ENCODE peak calls at places on chromosome 2, in eight cellular contexts. G is uterus, O is Calu3, M is AG09309, K is lower lobe of right lung, B is tibial artery, A is A549, E is epithelial cell of esophagus. D is an unnamed sample.

GRCh38 chr2:75787532-75788132 is 76.9 kb upstream of the GCFC2 start:
- DNase-seq in B (no peak), G (no peak), E (peak; percentile 40), O (no peak), M (peak; percentile 2), K (no peak), A (no peak), D (no peak)

GRCh38 chr2:222796413-222797103 is 64.3 kb upstream of the ACSL3 start:
- DNase-seq in M (no peak), B (no peak), K (no peak), O (no peak), E (no peak), A (no peak), G (no peak), D (no peak)

GRCh38 chr2:144950874-144951560 is 431.1 kb upstream of the ZEB2 start:
- DNase-seq in A (peak; percentile 33), G (no peak), K (no peak), E (peak; percentile 90), M (peak; percentile 81), B (no peak), O (peak; percentile 39), D (no peak)

GRCh38 chr2:38966678-38967077 is 77.0 kb downstream of the ARHGEF33 start:
- DNase-seq in K (no peak), M (no peak), G (no peak), B (no peak), A (no peak), O (no peak), E (no peak), D (no peak)

GRCh38 chr2:121419081-121419699 is 111.5 kb upstream of the RNU4ATAC start:
- DNase-seq in G (no peak), E (no peak), O (no peak), K (no peak), B (no peak), M (no peak), A (no peak), D (no peak)

GRCh38 chr2:208192611-208193248 is 2.9 kb upstream of the C2orf80 start:
- DNase-seq in O (peak; percentile 74), A (no peak), G (no peak), B (no peak), K (no peak), E (peak; percentile 58), M (no peak), D (no peak)

GRCh38 chr2:227703961-227704360 is 13.9 kb downstream of the SLC19A3 start:
- DNase-seq in A (no peak), B (no peak), G (no peak), E (peak; percentile 73), O (no peak), K (no peak), M (no peak), D (no peak)

GRCh38 chr2:204072443-204073324 is 136.1 kb downstream of the ICOS start:
- DNase-seq in O (peak; percentile 59), A (peak; percentile 8), E (peak; percentile 13), K (no peak), M (no peak), B (no peak), G (no peak), D (peak; percentile 57)

GRCh38 chr2:68594674-68595492 is 48.5 kb upstream of the PROKR1 start:
- DNase-seq in K (peak; percentile 49), M (peak; percentile 4), E (peak; percentile 57), O (peak; percentile 53), A (peak; percentile 19), G (no peak), B (no peak), D (peak; percentile 45)

GRCh38 chr2:163369111-163369510 is 366.7 kb downstream of the FIGN start:
- DNase-seq in M (no peak), G (no peak), E (no peak), O (no peak), B (no peak), A (no peak), K (no peak), D (no peak)

GRCh38 chr2:23542390-23542789 is 157.4 kb downstream of the KLHL29 start:
- DNase-seq in K (no peak), A (no peak), M (no peak), G (no peak), B (no peak), O (no peak), E (no peak), D (no peak)

GRCh38 chr2:204264746-204265145 is 280.5 kb upstream of the PARD3B start:
- DNase-seq in E (no peak), A (no peak), B (no peak), G (no peak), M (no peak), K (no peak), O (no peak), D (no peak)

DNA sequence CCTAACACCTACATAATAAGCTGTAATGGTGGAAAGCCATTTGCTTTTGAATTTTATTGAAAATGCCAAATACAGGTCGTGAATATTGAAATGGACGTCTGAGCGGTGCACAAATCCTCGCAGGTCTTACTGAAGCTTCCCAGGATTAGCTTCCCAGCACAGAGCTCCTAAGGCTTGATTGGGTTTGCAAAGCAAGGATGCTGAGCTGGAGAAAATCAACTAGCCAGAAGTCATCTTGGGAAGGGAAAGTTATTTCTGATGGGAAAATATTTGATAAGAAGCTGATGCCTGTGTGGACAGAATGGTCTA is 40.9 kb upstream of the DAPL1 start:
- DNase-seq in M (no peak), O (no peak), B (no peak), K (no peak), A (no peak), E (no peak), G (no peak), D (no peak)
- TF ChIP-seq CTCF in M (no peak), O (peak; percentile 15), B (no peak), K (no peak), A (no peak), E (no peak), G (no peak), D (peak; percentile 35)

DNA sequence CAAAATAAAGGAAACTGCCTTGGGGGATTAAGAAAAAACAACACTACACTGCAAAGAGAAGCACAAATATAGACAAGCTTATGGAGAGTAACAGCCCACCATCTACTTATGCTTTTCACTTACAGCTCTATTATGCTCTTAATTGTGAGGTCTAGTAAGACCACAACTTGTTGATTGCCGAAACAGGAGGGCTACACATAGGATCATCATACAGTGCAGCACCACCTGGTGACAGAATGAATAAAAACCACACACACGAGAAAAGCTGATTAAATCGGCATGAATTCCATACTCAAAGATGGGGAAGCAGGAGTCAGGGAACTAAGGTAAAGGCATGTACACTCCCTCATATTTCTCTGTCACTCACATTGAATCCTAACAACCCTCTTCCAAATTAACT is 259.2 kb downstream of the IKZF2 start:
- DNase-seq in E (peak; percentile 53), G (no peak), O (no peak), A (no peak), M (no peak), B (no peak), K (no peak), D (no peak)
- TF ChIP-seq CTCF in E (peak; percentile 48), G (no peak), O (no peak), A (peak; percentile 25), M (peak; percentile 52), B (no peak), K (peak; percentile 20), D (no peak)

DNA sequence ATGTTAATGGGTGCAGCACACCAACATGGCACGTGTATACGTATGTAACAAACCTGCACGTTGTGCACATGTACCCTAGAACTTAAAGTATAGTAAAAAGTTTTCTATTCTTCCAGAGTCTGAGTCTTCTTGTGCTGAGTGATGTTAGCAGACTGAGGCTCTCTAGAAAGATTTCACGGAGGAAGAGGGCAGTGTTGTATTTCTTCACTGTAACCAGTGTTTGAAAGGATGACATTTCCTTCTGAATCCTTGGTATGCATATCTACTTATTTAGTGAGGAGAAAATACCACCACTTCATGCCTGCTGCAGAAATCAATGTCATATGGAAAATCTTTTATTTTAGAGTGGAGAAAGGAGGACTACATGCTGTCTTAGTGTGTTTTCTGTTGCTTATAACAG is 357.1 kb downstream of the CCDC85A start:
- DNase-seq in B (no peak), O (no peak), K (no peak), A (no peak), G (no peak), E (no peak), M (no peak), D (no peak)
- TF ChIP-seq CTCF in B (no peak), O (no peak), K (no peak), A (no peak), G (no peak), E (no peak), M (no peak), D (no peak)

DNA sequence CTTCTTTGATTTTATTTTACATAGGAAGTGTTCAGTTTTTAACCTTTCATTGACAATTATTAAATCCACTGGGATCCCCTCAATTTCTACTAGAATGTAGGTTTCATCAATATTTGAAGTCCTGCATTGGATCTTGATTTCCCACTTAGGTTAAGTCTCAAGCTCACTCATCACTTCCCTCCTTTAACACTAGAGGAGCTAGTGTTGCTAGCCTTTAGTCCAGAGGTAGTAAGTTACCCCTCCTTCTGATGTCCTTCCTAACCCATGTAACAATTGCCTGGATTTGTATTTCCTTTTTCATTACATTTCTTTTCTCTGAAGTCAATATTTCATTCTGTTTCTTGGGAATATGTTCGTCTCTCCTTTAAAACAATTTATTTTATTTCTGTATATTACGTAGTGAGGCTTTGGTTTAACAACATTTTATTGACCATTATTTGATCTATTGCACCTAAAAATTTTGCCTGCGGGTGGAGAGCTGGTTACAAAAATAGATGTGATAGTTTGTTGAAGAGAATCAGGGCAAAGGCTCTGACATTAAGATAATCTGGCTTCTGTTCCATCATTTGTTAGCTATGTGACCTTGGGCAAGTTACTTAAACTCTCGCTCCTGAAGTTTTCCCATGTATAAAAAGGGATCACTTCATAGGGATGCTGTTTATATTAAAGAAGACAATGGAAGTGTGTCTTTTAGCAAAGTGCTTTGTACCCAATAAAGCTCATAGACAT is 833.0 kb downstream of the SLC4A3 start:
- DNase-seq in B (no peak), O (no peak), K (no peak), E (peak; percentile 9), G (no peak), A (no peak), M (no peak), D (no peak)
- TF ChIP-seq CTCF in B (no peak), O (no peak), K (no peak), E (peak; percentile 32), G (no peak), A (no peak), M (no peak), D (peak; percentile 14)

GRCh38 chr2:53210538-53210937 is 557.1 kb upstream of the CHAC2 start:
- DNase-seq in K (no peak), G (no peak), E (no peak), B (no peak), O (no peak), M (no peak), A (no peak), D (no peak)
- TF ChIP-seq CTCF in K (no peak), G (no peak), E (no peak), B (no peak), O (no peak), M (peak; percentile 2), A (no peak), D (no peak)